ENCODE peak calls at places on chromosomes 7 and 10, in four cellular contexts. C is stimulated activated CD4-positive, alpha-beta T cell treated with anti-CD3 and anti-CD28 coated beads, Interleukin-1b, Interleukin-23, amount 100 ng/mL, for 1 hour; D is activated CD8-positive, alpha-beta memory T cell treated with anti-CD3 and anti-CD28 coated beads, Interleukin-2, amount 50 U/mL, for 48 hours; B is SHP77. E is an unnamed sample.

GRCh38 chr10:1737222-1738061 is at the start of gene ADARB2:
- DNase-seq in C (no peak), D (peak; percentile 58), B (peak; percentile 88), E (peak; percentile 78)

GRCh38 chr10:103553743-103554487 is 60.4 kb downstream of the NEURL1 start:
- DNase-seq in C (no peak), D (peak; percentile 70), B (no peak), E (no peak)

GRCh38 chr7:101953248-101953819 is 135.9 kb downstream of the CUX1 start:
- DNase-seq in C (no peak), D (no peak), B (no peak), E (no peak)

GRCh38 chr7:73999664-74000420 is 28.1 kb upstream of the ELN start:
- DNase-seq in C (no peak), D (no peak), B (no peak), E (no peak)

GRCh38 chr7:155533827-155534690 is 12.3 kb downstream of the CNPY1 start:
- DNase-seq in C (no peak), D (peak; percentile 76), B (no peak), E (no peak)

GRCh38 chr7:74372511-74373111 is 81.1 kb upstream of the GTF2IRD1 start:
- DNase-seq in C (no peak), D (no peak), B (no peak), E (peak; percentile 84)

GRCh38 chr7:158758563-158759244 is 54.1 kb upstream of the NCAPG2 start:
- DNase-seq in C (no peak), D (no peak), B (no peak), E (no peak)

GRCh38 chr10:6212806-6213205 is 10.1 kb downstream of the PFKFB3 start:
- DNase-seq in C (no peak), D (no peak), B (no peak), E (no peak)

GRCh38 chr10:88835095-88835909 is 16.3 kb downstream of the ANKRD22 start:
- DNase-seq in C (peak; percentile 75), D (peak; percentile 88), B (peak; percentile 47), E (peak; percentile 77)

GRCh38 chr7:3217166-3217565 is 83.9 kb upstream of the SDK1 start:
- DNase-seq in C (no peak), D (peak; percentile 17), B (no peak), E (no peak)

GRCh38 chr10:6110136-6110535 is 21.3 kb downstream of the RBM17 start:
- DNase-seq in C (no peak), D (no peak), B (no peak), E (no peak)

GRCh38 chr7:101915000-101915399 is 97.6 kb downstream of the CUX1 start:
- DNase-seq in C (no peak), D (no peak), B (no peak), E (no peak)

GRCh38 chr10:119726291-119727261 is 726 bp downstream of the INPP5F start:
- DNase-seq in C (no peak), D (no peak), B (peak; percentile 47), E (no peak)

GRCh38 chr7:23332881-23333612 is 33.9 kb downstream of the MALSU1 start:
- DNase-seq in C (no peak), D (no peak), B (no peak), E (no peak)

GRCh38 chr7:44062903-44063295 is 2.5 kb downstream of the PGAM2 start:
- DNase-seq in C (no peak), D (no peak), B (no peak), E (no peak)

GRCh38 chr7:44854644-44855364 is 6.9 kb upstream of the H2AZ2 start:
- DNase-seq in C (no peak), D (peak; percentile 38), B (no peak), E (no peak)

GRCh38 chr10:91206427-91206826 is 14.0 kb upstream of the PCGF5 start:
- DNase-seq in C (no peak), D (no peak), B (no peak), E (no peak)

GRCh38 chr7:24907311-24907886 is 72.6 kb downstream of the OSBPL3 start:
- DNase-seq in C (no peak), D (no peak), B (no peak), E (no peak)

GRCh38 chr10:92123031-92123450 is 167.8 kb downstream of the CPEB3 start:
- DNase-seq in C (no peak), D (no peak), B (no peak), E (no peak)